ENCODE peak calls at places on chromosomes 1 and 21, in seven cellular contexts. T is SK-N-SH, Q is HCT116, Z is HepG2, G is H1, E is GM12878, M is K562. Y is an unnamed sample.

GRCh38 chr1:219699870-219700269 is 87.0 kb upstream of the ZC3H11B start:
- DNase-seq in T (no peak), Q (no peak), Z (no peak), G (no peak), E (no peak), M (no peak), Y (no peak)

GRCh38 chr1:38624341-38625039 is 235.1 kb downstream of the RRAGC start:
- DNase-seq in T (no peak), Q (no peak), Z (no peak), G (no peak), E (no peak), M (no peak), Y (no peak)

GRCh38 chr1:187203257-187203656 is 374.5 kb downstream of the PLA2G4A start:
- DNase-seq in T (no peak), Q (peak; percentile 57), Z (no peak), G (no peak), E (no peak), M (no peak), Y (no peak)

GRCh38 chr1:53572061-53572801 is 113.0 kb downstream of the DMRTB1 start:
- DNase-seq in T (peak; percentile 84), Q (peak; percentile 15), Z (no peak), G (no peak), E (no peak), M (no peak), Y (no peak)

GRCh38 chr1:23556661-23557470 is 2.4 kb downstream of the ID3 start:
- DNase-seq in T (no peak), Q (peak; percentile 44), Z (peak; percentile 75), G (no peak), E (no peak), M (no peak), Y (no peak)

GRCh38 chr1:109947582-109948284 is 36.8 kb upstream of the AHCYL1 start:
- DNase-seq in T (no peak), Q (no peak), Z (no peak), G (no peak), E (no peak), M (no peak), Y (peak; percentile 63)

GRCh38 chr1:113783254-113784103 is 24.2 kb upstream of the PHTF1 start:
- DNase-seq in T (no peak), Q (no peak), Z (no peak), G (no peak), E (peak; percentile 55), M (no peak), Y (no peak)

GRCh38 chr1:54885863-54886723 is 902 bp downstream of the DHCR24 start:
- DNase-seq in T (peak; percentile 51), Q (peak; percentile 61), Z (peak; percentile 45), G (no peak), E (no peak), M (peak; percentile 54), Y (no peak)

GRCh38 chr1:55827350-55827749 is 612.2 kb upstream of the USP24 start:
- DNase-seq in T (no peak), Q (no peak), Z (peak; percentile 9), G (no peak), E (no peak), M (no peak), Y (no peak)

GRCh38 chr1:154878371-154879355 is 8.6 kb upstream of the KCNN3 start:
- DNase-seq in T (peak; percentile 87), Q (peak; percentile 66), Z (peak; percentile 48), G (peak; percentile 51), E (no peak), M (peak; percentile 85), Y (peak; percentile 84)

GRCh38 chr1:200510228-200510623 is 100.4 kb upstream of the ZNF281 start:
- DNase-seq in T (peak; percentile 79), Q (peak; percentile 72), Z (peak; percentile 78), G (no peak), E (peak; percentile 39), M (peak; percentile 88), Y (peak; percentile 92)

GRCh38 chr1:15741183-15741850 is 982 bp upstream of the TMEM82 start:
- DNase-seq in T (peak; percentile 88), Q (peak; percentile 53), Z (peak; percentile 76), G (peak; percentile 61), E (no peak), M (peak; percentile 94), Y (peak; percentile 60)

DNA sequence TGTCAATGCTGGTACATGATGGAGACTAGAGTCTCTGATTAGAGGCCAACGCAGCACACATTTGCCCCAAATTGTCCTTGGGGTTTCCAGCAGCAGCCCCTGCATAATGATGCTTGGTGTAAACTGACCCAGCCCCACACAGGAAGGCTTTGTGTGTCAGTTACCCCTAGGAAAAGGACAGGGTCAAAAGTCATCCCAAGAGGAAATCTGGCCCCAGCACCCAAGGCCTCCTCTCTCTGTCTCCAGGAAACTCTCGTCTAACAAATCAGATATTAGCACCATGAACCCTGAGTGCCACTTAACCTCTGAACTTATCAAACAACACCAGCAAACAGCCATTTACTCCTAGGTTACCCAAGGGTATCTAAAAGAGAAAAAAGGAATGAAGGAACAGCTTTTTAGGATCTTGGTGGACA is 84.5 kb downstream of the PSMG1 start:
- DNase-seq in T (no peak), Q (no peak), Z (peak; percentile 74), G (no peak), E (no peak), M (no peak), Y (no peak)
- TF ChIP-seq YY1 in T (no peak), Q (no peak), Z (no peak), G (no peak), E (no peak), M (no peak), Y (no peak)

GRCh38 chr21:16535100-16535418 is 805.3 kb downstream of the USP25 start:
- DNase-seq in T (peak; percentile 28), Q (no peak), Z (no peak), G (no peak), E (no peak), M (no peak), Y (no peak)
- H3K9ac ChIP-seq in T (peak overlapping the region; percentile 79), Q (no peak overlapping the region), Z (no peak overlapping the region), G (no peak overlapping the region), E (no peak overlapping the region), M (no peak overlapping the region), Y (no peak overlapping the region)

DNA sequence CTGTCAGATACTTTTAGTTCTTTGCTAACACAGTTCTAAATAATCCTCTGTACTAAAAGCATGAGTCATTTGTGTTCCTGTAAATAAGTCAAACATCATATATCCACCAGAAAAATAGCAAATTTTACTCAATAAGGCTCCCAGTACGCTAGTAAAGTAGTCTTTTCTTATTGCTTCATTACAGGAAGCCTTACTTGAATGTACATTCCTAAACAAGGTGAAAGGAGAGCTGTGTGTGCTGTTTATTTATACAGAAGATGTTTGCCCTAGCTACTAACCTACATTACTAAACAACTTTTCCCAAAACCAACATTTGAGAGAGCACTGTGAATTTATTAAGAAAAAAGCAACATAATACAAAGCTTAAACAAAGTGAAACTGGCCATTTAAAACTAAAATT is 52.0 kb downstream of the ZNHIT6 start:
- DNase-seq in T (no peak), Q (no peak), Z (no peak), G (no peak), E (no peak), M (no peak), Y (no peak)
- TF ChIP-seq YY1 in T (no peak), Q (no peak), Z (no peak), G (no peak), E (no peak), M (no peak), Y (no peak)

GRCh38 chr1:181191494-181192040 is 103.1 kb downstream of the IER5 start:
- DNase-seq in T (no peak), Q (no peak), Z (no peak), G (no peak), E (no peak), M (no peak), Y (no peak)

GRCh38 chr1:181189691-181190361 is 101.3 kb downstream of the IER5 start:
- DNase-seq in T (peak; percentile 92), Q (peak; percentile 19), Z (peak; percentile 20), G (peak; percentile 58), E (no peak), M (peak; percentile 96), Y (peak; percentile 71)

GRCh38 chr1:181189245-181189644 is 100.7 kb downstream of the IER5 start:
- DNase-seq in T (no peak), Q (no peak), Z (no peak), G (no peak), E (no peak), M (no peak), Y (no peak)

GRCh38 chr1:181192277-181192676 is 103.8 kb downstream of the IER5 start:
- DNase-seq in T (no peak), Q (no peak), Z (no peak), G (no peak), E (no peak), M (no peak), Y (no peak)

DNA sequence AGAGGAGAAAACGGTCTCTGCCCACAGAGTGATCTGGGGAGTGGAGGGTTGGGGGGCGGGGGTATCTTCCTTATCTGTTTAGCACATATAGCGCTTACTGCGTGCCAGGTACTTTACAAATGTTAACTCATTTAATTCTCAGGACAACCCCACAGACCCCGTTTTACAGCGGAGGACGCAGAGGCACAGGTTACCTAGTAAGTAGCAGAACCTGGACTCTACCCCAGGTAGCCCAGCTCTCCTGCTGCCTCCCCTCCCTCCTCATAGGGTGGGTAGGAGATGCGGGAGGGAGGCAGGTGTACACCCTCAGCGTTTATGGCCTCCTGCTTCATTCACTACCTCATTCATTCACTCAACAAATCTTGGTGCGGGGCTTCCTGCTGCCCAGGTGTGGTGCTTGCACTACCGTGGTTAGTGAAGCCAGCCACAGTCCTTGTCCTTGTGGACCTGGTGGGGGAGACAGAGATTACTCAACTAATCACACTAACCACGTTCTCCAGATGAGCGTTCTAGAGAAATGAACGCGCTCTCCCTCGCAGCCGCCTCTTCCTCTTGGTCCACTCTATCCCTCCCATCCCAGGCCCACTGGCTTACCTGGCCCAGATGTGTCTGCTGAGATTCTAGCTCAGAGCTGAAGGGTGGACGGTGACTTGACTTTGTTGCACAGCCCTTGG is 102.0 kb downstream of the IER5 start:
- DNase-seq in T (no peak), Q (no peak), Z (no peak), G (no peak), E (no peak), M (no peak), Y (no peak)
- H3K9ac ChIP-seq in T (no peak overlapping the region), Q (no peak overlapping the region), Z (no peak overlapping the region), G (no peak overlapping the region), E (no peak overlapping the region), M (no peak overlapping the region), Y (no peak overlapping the region)